ENCODE peak calls at places on chromosome 14, in six cellular contexts. Y is GM04503, K is AG09309, G is stomach, D is nephron progenitor cell, W is left ventricle myocardium inferior. N is an unnamed sample.

GRCh38 chr14:101992708-101993107 is 28.3 kb downstream of the DYNC1H1 start:
- DNase-seq in Y (no peak), K (no peak), G (no peak), D (no peak), W (no peak), N (peak; percentile 17)

GRCh38 chr14:88411039-88411438 is 25.6 kb downstream of the SPATA7 start:
- DNase-seq in Y (no peak), K (no peak), G (no peak), D (no peak), W (no peak), N (no peak)

GRCh38 chr14:21070083-21070609 is at the start of gene ARHGEF40:
- DNase-seq in Y (no peak), K (no peak), G (peak; percentile 74), D (peak; percentile 73), W (peak; percentile 79), N (peak; percentile 69)

GRCh38 chr14:74712499-74713394 is at the start of the genes AREL1 and FCF1:
- DNase-seq in Y (peak; percentile 68), K (peak; percentile 47), G (peak; percentile 80), D (peak; percentile 80), W (peak; percentile 66), N (peak; percentile 84)

GRCh38 chr14:22375321-22375930 is 213.6 kb downstream of the DAD1 start:
- DNase-seq in Y (no peak), K (no peak), G (no peak), D (peak; percentile 12), W (no peak), N (no peak)

GRCh38 chr14:81710232-81710845 is 176.7 kb upstream of the SEL1L start:
- DNase-seq in Y (no peak), K (no peak), G (no peak), D (peak; percentile 31), W (no peak), N (no peak)

GRCh38 chr14:61646366-61647101 is 48.8 kb upstream of the HIF1A start:
- DNase-seq in Y (no peak), K (no peak), G (no peak), D (no peak), W (no peak), N (no peak)

GRCh38 chr14:97626088-97626487 is 828.9 kb downstream of the VRK1 start:
- DNase-seq in Y (no peak), K (no peak), G (no peak), D (no peak), W (no peak), N (no peak)

GRCh38 chr14:105328678-105329390 is 14.3 kb downstream of the PACS2 start:
- DNase-seq in Y (no peak), K (no peak), G (no peak), D (no peak), W (no peak), N (no peak)

GRCh38 chr14:106507354-106507753 is 981.0 kb downstream of the TMEM121 start:
- DNase-seq in Y (no peak), K (no peak), G (no peak), D (no peak), W (no peak), N (no peak)

GRCh38 chr14:91424813-91425719 is 7.4 kb upstream of the CCDC88C start:
- DNase-seq in Y (no peak), K (no peak), G (peak; percentile 53), D (no peak), W (no peak), N (no peak)

GRCh38 chr14:50835280-50835679 is 4.3 kb upstream of the NIN start:
- DNase-seq in Y (no peak), K (no peak), G (no peak), D (no peak), W (no peak), N (no peak)

GRCh38 chr14:55073856-55074255 is 22.4 kb downstream of the MAPK1IP1L start:
- DNase-seq in Y (no peak), K (peak; percentile 45), G (no peak), D (no peak), W (no peak), N (no peak)

GRCh38 chr14:83969998-83970397 is 1559.9 kb upstream of the FLRT2 start:
- DNase-seq in Y (no peak), K (no peak), G (no peak), D (no peak), W (no peak), N (no peak)

GRCh38 chr14:98325761-98326160 is 946.2 kb downstream of the BCL11B start:
- DNase-seq in Y (no peak), K (no peak), G (no peak), D (no peak), W (no peak), N (no peak)

GRCh38 chr14:96581902-96582640 is 79.9 kb downstream of the PAPOLA start:
- DNase-seq in Y (no peak), K (no peak), G (no peak), D (peak; percentile 41), W (no peak), N (no peak)

GRCh38 chr14:51167587-51168219 is 72.3 kb upstream of the TMX1 start:
- DNase-seq in Y (peak; percentile 37), K (peak; percentile 29), G (no peak), D (no peak), W (no peak), N (no peak)

GRCh38 chr14:53355581-53356112 is 202.5 kb upstream of the DDHD1 start:
- DNase-seq in Y (no peak), K (peak; percentile 54), G (no peak), D (peak; percentile 6), W (no peak), N (no peak)

GRCh38 chr14:24630087-24630871 is 3.7 kb downstream of the GZMB start:
- DNase-seq in Y (no peak), K (no peak), G (no peak), D (no peak), W (no peak), N (no peak)

GRCh38 chr14:25090281-25090680 is 40.3 kb upstream of the STXBP6 start:
- DNase-seq in Y (no peak), K (no peak), G (no peak), D (no peak), W (no peak), N (no peak)

GRCh38 chr14:61598980-61599379 is 96.3 kb upstream of the HIF1A start:
- DNase-seq in Y (no peak), K (no peak), G (no peak), D (no peak), W (no peak), N (no peak)

GRCh38 chr14:70269582-70269981 is 80.8 kb upstream of the SLC8A3 start:
- DNase-seq in Y (no peak), K (no peak), G (no peak), D (no peak), W (no peak), N (no peak)

N was measured in transverse colon.